ENCODE peak calls at places on chromosome 20, in eight cellular contexts. X is esophagus muscularis mucosa, O is endothelial cell of umbilical vein, D is sigmoid colon, T is HepG2, K is vagina, Q is stomach, H is Panc1. G is an unnamed sample. For H3K4me1, the result is how much of the 10 kb centered on the place peaks cover.

GRCh38 chr20:24462461-24463010 is 6.9 kb upstream of the SYNDIG1 start:
- DNase-seq in D (no peak), X (no peak), O (no peak), K (no peak), Q (no peak), H (no peak), T (no peak), G (no peak)

GRCh38 chr20:14498809-14499208 is 161.4 kb upstream of the FLRT3 start:
- DNase-seq in O (no peak), K (no peak), Q (no peak), H (no peak), T (no peak), X (no peak), D (no peak), G (no peak)

GRCh38 chr20:4006640-4007039 is 8.7 kb downstream of the RNF24 start:
- DNase-seq in D (peak), H (no peak), O (no peak), K (no peak), T (no peak), X (no peak), Q (peak), G (no peak)

GRCh38 chr20:33477386-33478234 is 12.3 kb upstream of the CBFA2T2 start:
- DNase-seq in D (no peak), X (no peak), T (no peak), K (no peak), O (no peak), H (no peak), Q (peak), G (peak)

GRCh38 chr20:46715292-46715756 is 5.9 kb downstream of the SLC2A10 start:
- DNase-seq in X (peak), Q (peak), H (no peak), K (peak), D (peak), T (no peak), O (no peak), G (peak)

GRCh38 chr20:19887566-19888268 is 129.4 kb upstream of the NAA20 start:
- DNase-seq in Q (no peak), T (no peak), K (no peak), X (no peak), O (peak), H (no peak), D (no peak), G (no peak)

GRCh38 chr20:37276494-37277252 is 12.8 kb upstream of the MANBAL start:
- DNase-seq in T (peak), K (no peak), H (no peak), D (peak), O (peak), X (no peak), Q (peak), G (peak)

GRCh38 chr20:9389321-9389720 is 125.1 kb upstream of the LAMP5 start:
- DNase-seq in X (no peak), Q (peak), T (no peak), K (no peak), D (no peak), H (no peak), O (no peak), G (peak)

GRCh38 chr20:431012-431904 is 23.2 kb downstream of the RBCK1 start:
- DNase-seq in X (no peak), Q (peak), H (peak), T (peak), K (no peak), D (no peak), O (peak), G (peak)

GRCh38 chr20:48282591-48283228 is 497.4 kb upstream of the SULF2 start:
- DNase-seq in D (no peak), O (no peak), T (peak), Q (no peak), H (no peak), X (no peak), K (no peak), G (no peak)

GRCh38 chr20:16701296-16701695 is 28.5 kb upstream of the SNRPB2 start:
- DNase-seq in D (no peak), H (peak), T (peak), K (no peak), O (peak), X (no peak), Q (peak), G (no peak)

GRCh38 chr20:10604865-10605440 is 68.8 kb downstream of the JAG1 start:
- DNase-seq in O (no peak), D (no peak), Q (no peak), K (no peak), T (no peak), X (no peak), H (no peak), G (no peak)
- TF ChIP-seq POLR2AphosphoS5 in O (no peak), D (no peak), Q (no peak), K (no peak), T (no peak), X (no peak), H (no peak), G (no peak)

DNA sequence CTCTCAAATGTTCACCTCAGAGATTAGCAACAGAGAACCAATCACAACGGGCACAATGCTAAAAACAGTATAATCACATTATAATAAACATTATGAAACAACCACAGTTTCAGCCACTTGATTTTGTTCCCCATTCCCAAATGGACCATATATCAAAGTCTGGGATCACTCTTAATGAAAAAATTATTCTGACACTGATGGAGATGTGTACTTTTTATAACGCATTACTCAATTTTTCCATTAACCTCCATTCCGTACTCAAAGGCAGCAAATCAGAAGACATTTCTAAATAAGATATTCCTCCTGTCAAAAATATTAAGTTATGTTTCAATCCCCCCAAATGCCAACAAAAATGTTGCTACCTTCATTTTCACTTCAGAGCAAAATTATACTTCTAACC is 2.8 kb downstream of the CPNE1 start:
- DNase-seq in D (no peak), H (no peak), K (no peak), Q (no peak), X (no peak), T (no peak), O (peak), G (no peak)
- H3K4me1 ChIP-seq in D (half or more), H (under half), K (half or more), Q (half or more), X (half or more), T (half or more), O (under half), G (under half)

GRCh38 chr20:1899169-1899525 is 3.9 kb downstream of the SIRPA start:
- DNase-seq in H (no peak), D (no peak), O (no peak), T (no peak), X (no peak), Q (no peak), K (no peak), G (no peak)

GRCh38 chr20:1898496-1899168 is 3.4 kb downstream of the SIRPA start:
- DNase-seq in Q (no peak), O (no peak), D (no peak), H (no peak), K (no peak), T (no peak), X (no peak), G (no peak)

GRCh38 chr20:1897486-1897885 is 2.3 kb downstream of the SIRPA start:
- DNase-seq in X (no peak), K (no peak), O (no peak), H (no peak), D (peak), Q (no peak), T (no peak), G (no peak)

GRCh38 chr20:1896859-1897258 is 1.7 kb downstream of the SIRPA start:
- DNase-seq in Q (no peak), K (no peak), T (no peak), O (no peak), D (no peak), X (no peak), H (no peak), G (no peak)

GRCh38 chr20:1897965-1898464 is 2.8 kb downstream of the SIRPA start:
- DNase-seq in D (no peak), H (no peak), K (no peak), T (no peak), X (no peak), O (no peak), Q (no peak), G (peak)
- H3K4me3 ChIP-seq in D (no peak), H (no peak), K (no peak), T (no peak), X (no peak), O (no peak), Q (no peak), G (no peak)

DNA sequence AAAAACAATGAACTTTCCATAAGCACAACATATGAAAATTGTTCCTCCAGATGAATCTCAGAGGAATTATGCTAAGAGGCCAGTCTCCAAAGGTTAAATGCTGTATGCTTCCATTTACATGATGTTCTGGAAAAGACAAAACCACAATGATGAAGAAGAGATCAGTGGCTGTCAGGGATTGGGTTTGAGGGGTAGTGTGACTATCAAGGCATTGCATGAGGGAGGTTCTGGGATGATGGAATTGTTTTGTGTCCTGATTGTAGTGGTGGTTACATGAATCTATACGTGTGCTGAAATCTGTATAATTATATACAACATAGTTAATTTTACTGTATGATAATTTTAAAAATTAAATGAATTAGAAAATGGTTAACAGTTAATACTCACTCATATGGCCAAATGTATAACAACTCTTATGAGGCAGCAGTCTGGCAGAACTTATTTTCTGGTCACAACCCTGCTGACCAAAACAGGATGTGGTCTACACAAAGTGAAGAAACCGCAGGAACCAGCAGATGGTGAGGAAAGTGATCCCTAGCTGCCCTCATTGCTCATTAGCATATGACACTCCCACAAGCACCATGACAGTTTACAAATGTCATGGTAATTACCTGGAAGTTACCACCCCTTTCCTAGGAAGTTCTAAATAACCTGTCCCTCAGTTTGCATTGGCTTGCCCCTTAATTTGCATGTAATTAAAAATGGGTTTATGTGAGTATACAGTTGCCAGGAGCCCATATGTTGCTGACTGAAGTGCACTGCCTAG is 31.9 kb downstream of the NSFL1C start:
- DNase-seq in H (no peak), D (no peak), T (no peak), O (peak), X (no peak), Q (peak), K (no peak), G (peak)
- TF ChIP-seq POLR2AphosphoS5 in H (no peak), D (no peak), T (no peak), O (peak), X (no peak), Q (no peak), K (no peak), G (no peak)

GRCh38 chr20:53962388-53962787 is 108.0 kb downstream of the BCAS1 start:
- DNase-seq in D (no peak), K (no peak), X (peak), T (no peak), Q (no peak), O (no peak), H (no peak), G (no peak)

GRCh38 chr20:53960586-53961386 is 109.6 kb downstream of the BCAS1 start:
- DNase-seq in X (no peak), D (no peak), H (no peak), O (no peak), T (no peak), K (no peak), Q (no peak), G (no peak)

GRCh38 chr20:53959849-53960585 is 110.4 kb downstream of the BCAS1 start:
- DNase-seq in X (no peak), D (no peak), T (peak), K (no peak), O (no peak), H (no peak), Q (no peak), G (no peak)

GRCh38 chr20:53963670-53964466 is 106.5 kb downstream of the BCAS1 start:
- DNase-seq in O (no peak), X (peak), T (no peak), H (no peak), Q (no peak), K (no peak), D (no peak), G (no peak)

DNA sequence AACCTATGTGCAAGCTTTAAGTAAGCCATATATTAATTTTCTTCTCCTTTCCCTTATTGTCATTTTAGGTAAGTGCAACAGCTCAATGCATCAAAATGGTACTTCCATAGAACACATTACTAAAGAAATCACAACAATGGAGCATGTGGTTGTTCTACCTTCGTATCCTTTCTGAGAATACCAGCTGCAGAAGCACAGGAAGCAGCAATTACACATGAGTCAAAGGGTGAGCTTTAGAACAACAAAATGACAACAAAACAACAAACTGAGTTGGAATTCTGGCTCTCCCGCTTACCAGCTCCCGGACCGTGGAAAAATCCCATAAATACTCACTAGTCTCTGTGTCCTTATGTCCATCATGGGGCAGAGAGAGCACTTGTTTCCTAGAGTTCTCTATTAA is 108.9 kb downstream of the BCAS1 start:
- DNase-seq in X (peak), H (no peak), D (no peak), T (no peak), O (peak), Q (no peak), K (no peak), G (no peak)
- H3K4me1 ChIP-seq in X (under half), H (under half), D (under half), T (under half), O (under half), Q (under half), K (under half), G (under half)

G was measured in transverse colon.